ENCODE peak calls at places on chromosomes 1 and 21, in seven cellular contexts. T, J, Y, R, S, P and D are unnamed samples.
A peak's percentile ranks its signal among the peaks of the same experiment; 100 is the strongest.

GRCh38 chr1:230768903-230769570 is 21.8 kb downstream of the CAPN9 start:
- DNase-seq in T (peak; percentile 50), J (peak; percentile 40), Y (no peak), R (no peak), S (no peak), P (peak; percentile 88), D (no peak)

GRCh38 chr1:116817582-116818064 is 63.4 kb downstream of the CD2 start:
- DNase-seq in T (peak; percentile 69), J (peak; percentile 52), Y (peak; percentile 43), R (no peak), S (peak; percentile 46), P (peak; percentile 4), D (peak; percentile 77)

GRCh38 chr1:23249785-23250184 is 32.5 kb upstream of the HTR1D start:
- DNase-seq in T (peak; percentile 76), J (peak; percentile 62), Y (no peak), R (no peak), S (no peak), P (peak; percentile 73), D (no peak)

GRCh38 chr1:1399870-1400575 is 888 bp upstream of the CCNL2 start:
- DNase-seq in T (no peak), J (no peak), Y (no peak), R (no peak), S (peak; percentile 14), P (peak; percentile 18), D (peak; percentile 13)

GRCh38 chr1:110749960-110750359 is 75.2 kb upstream of the KCNA3 start:
- DNase-seq in T (no peak), J (no peak), Y (no peak), R (no peak), S (no peak), P (no peak), D (no peak)

GRCh38 chr1:55235722-55236121 is 20.6 kb upstream of the USP24 start:
- DNase-seq in T (no peak), J (peak; percentile 33), Y (no peak), R (no peak), S (no peak), P (peak; percentile 85), D (peak; percentile 62)

GRCh38 chr1:90841477-90841876 is 124.4 kb upstream of the BARHL2 start:
- DNase-seq in T (no peak), J (no peak), Y (no peak), R (no peak), S (no peak), P (no peak), D (no peak)

GRCh38 chr21:43801006-43801783 is 11.8 kb downstream of the RRP1 start:
- DNase-seq in T (no peak), J (no peak), Y (no peak), R (peak; percentile 28), S (no peak), P (no peak), D (no peak)

GRCh38 chr1:125064481-125064880 is 3879.7 kb downstream of the SRGAP2C start:
- DNase-seq in T (no peak), J (no peak), Y (no peak), R (peak; percentile 33), S (no peak), P (no peak), D (no peak)

GRCh38 chr1:53918343-53918742 is 24.4 kb downstream of the DIO1 start:
- DNase-seq in T (no peak), J (no peak), Y (no peak), R (no peak), S (no peak), P (no peak), D (no peak)

GRCh38 chr1:182493063-182493462 is 43.1 kb downstream of the RGSL1 start:
- DNase-seq in T (no peak), J (no peak), Y (no peak), R (no peak), S (no peak), P (no peak), D (no peak)

GRCh38 chr1:41950820-41951219 is 32.1 kb upstream of the HIVEP3 start:
- DNase-seq in T (no peak), J (no peak), Y (no peak), R (no peak), S (no peak), P (peak; percentile 16), D (no peak)

GRCh38 chr1:65393928-65394327 is 26.5 kb upstream of the LEPR start:
- DNase-seq in T (no peak), J (no peak), Y (no peak), R (no peak), S (no peak), P (no peak), D (no peak)

GRCh38 chr1:65398083-65398482 is 22.4 kb upstream of the LEPR start:
- DNase-seq in T (no peak), J (no peak), Y (no peak), R (no peak), S (no peak), P (no peak), D (peak; percentile 3)

GRCh38 chr1:65399003-65399402 is 21.5 kb upstream of the LEPR start:
- DNase-seq in T (no peak), J (no peak), Y (no peak), R (no peak), S (no peak), P (no peak), D (no peak)

GRCh38 chr1:65393345-65393744 is 27.1 kb upstream of the LEPR start:
- DNase-seq in T (no peak), J (no peak), Y (no peak), R (no peak), S (no peak), P (peak; percentile 34), D (peak; percentile 90)

DNA sequence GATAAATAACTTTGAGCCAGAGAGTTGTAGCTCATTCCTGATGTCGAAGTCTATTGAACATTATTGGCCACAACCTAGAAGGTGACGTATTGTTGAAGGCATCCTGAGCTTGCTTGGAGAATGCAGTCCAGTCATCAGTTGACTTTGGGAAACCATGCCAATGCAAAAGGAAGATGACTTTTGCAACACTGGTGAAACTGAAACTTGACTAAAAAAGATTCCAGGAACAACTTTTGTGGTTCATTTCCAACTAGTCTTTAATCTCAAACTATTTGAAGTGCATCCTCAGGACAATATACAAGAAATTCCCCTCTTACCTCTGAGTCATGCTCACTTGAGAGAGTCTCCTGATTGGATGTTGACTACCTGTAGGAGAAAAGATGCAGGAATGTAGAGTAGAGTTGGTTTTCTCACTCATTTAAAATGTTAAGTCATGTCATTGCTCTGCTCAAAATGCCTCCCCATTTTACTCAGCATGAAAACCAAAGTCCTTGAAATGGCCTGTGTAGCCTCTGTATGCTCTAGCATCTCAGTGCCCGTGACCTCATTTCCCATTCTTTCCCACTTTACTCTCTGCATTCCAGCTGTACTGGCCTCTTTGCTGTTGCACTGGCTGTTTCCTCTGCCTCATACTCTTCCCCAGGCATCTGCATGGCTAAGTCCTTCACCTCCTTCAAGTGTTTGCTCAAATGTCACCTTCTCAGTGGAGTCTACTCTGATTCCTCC is 24.4 kb upstream of the LEPR start:
- DNase-seq in T (no peak), J (no peak), Y (no peak), R (no peak), S (no peak), P (peak; percentile 59), D (peak; percentile 77)
- TF ChIP-seq CTCF in T (no peak), J (no peak), Y (no peak), R (no peak), S (no peak), P (no peak), D (no peak)

GRCh38 chr1:85748120-85748519 is 39.9 kb upstream of the ZNHIT6 start:
- DNase-seq in T (no peak), J (no peak), Y (no peak), R (no peak), S (no peak), P (no peak), D (no peak)

GRCh38 chr1:85743814-85744213 is 35.6 kb upstream of the ZNHIT6 start:
- DNase-seq in T (no peak), J (no peak), Y (no peak), R (no peak), S (no peak), P (no peak), D (no peak)

DNA sequence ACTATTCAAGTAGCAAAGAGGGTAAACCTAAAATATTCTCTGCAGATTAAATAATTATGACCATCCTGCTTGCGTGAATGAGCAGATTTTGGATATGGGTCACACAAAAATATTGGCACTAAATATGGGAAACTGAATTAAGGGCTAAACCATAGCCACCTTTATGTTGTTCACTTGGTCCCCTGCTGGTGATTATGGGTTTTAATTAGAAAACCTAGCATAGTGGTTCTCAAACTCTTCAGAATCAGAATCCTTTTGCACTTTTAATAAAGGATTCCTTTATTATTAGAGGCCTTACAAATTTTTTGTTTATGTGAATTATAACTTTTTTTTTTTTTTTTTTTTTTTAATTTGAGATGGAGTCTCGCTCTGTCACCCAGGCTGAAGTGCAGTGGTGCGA is 38.5 kb upstream of the ZNHIT6 start:
- DNase-seq in T (no peak), J (no peak), Y (no peak), R (no peak), S (no peak), P (no peak), D (no peak)
- TF ChIP-seq CTCF in T (no peak), J (no peak), Y (no peak), R (no peak), S (no peak), P (no peak), D (no peak)

DNA sequence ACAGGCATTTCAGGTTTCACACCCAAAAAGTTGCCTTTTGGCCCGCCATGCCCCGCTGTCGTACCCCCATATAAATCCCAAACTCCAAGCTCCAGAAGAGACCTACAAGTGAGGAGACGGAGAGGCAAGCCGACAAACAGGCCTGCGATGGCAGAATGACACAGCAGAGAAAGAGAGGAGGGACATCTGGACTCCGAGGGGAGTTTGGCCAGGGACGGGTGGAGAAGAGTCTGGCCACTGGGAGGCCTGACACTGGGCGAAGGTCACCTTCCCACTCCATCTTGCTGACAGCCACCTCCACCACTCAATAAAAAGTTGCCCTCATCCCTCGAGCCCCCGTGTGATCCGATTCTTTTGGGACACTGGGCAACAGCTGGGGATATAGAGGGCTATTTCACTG is 1.9 kb upstream of the CFH start:
- DNase-seq in T (no peak), J (no peak), Y (no peak), R (no peak), S (no peak), P (no peak), D (no peak)
- TF ChIP-seq CTCF in T (no peak), J (no peak), Y (no peak), R (no peak), S (no peak), P (no peak), D (no peak)

GRCh38 chr1:93080424-93080823 is 1.3 kb downstream of the MTF2 start:
- DNase-seq in T (peak; percentile 73), J (peak; percentile 73), Y (no peak), R (no peak), S (no peak), P (peak; percentile 83), D (peak; percentile 73)
- TF ChIP-seq CTCF in T (peak; percentile 61), J (peak; percentile 25), Y (peak; percentile 75), R (peak; percentile 23), S (peak; percentile 66), P (peak; percentile 62), D (peak; percentile 57)